ENCODE peak calls at places on chromosomes 6 and 20, in nine cellular contexts. One of them, this sample, is unnamed.

GRCh38 chr6:47075168-47075567 is 33.0 kb upstream of the ADGRF1 start:
- DNase-seq in tibial nerve: no peak
- DNase-seq in adrenal gland: no peak
- DNase-seq in lower leg skin: no peak
- DNase-seq in heart left ventricle: no peak
- DNase-seq in uterus: no peak
- DNase-seq in body of pancreas: no peak
- DNase-seq in breast epithelium: no peak
- DNase-seq in ovary: no peak
- DNase-seq in this sample: no peak

GRCh38 chr6:159833556-159833955 is 33.5 kb downstream of the PNLDC1 start:
- DNase-seq in adrenal gland: no peak
- DNase-seq in tibial nerve: no peak
- DNase-seq in uterus: no peak
- DNase-seq in lower leg skin: no peak
- DNase-seq in ovary: no peak
- DNase-seq in heart left ventricle: no peak
- DNase-seq in body of pancreas: no peak
- DNase-seq in breast epithelium: no peak
- DNase-seq in this sample: no peak

GRCh38 chr20:1964061-1964460 is 29.8 kb downstream of the PDYN start:
- DNase-seq in adrenal gland: peak; percentile 20
- DNase-seq in breast epithelium: no peak
- DNase-seq in tibial nerve: no peak
- DNase-seq in body of pancreas: no peak
- DNase-seq in lower leg skin: peak; percentile 7
- DNase-seq in uterus: no peak
- DNase-seq in heart left ventricle: no peak
- DNase-seq in ovary: no peak
- DNase-seq in this sample: no peak

GRCh38 chr6:41713161-41713649 is 22.2 kb downstream of the TFEB start:
- DNase-seq in breast epithelium: peak; percentile 85
- DNase-seq in body of pancreas: peak; percentile 79
- DNase-seq in heart left ventricle: peak; percentile 72
- DNase-seq in adrenal gland: peak; percentile 80
- DNase-seq in lower leg skin: no peak
- DNase-seq in tibial nerve: no peak
- DNase-seq in ovary: no peak
- DNase-seq in uterus: peak; percentile 51
- DNase-seq in this sample: peak; percentile 95

GRCh38 chr20:62059926-62060630 is 5.6 kb downstream of the TAF4 start:
- DNase-seq in adrenal gland: peak; percentile 35
- DNase-seq in tibial nerve: no peak
- DNase-seq in heart left ventricle: no peak
- DNase-seq in breast epithelium: no peak
- DNase-seq in uterus: no peak
- DNase-seq in ovary: no peak
- DNase-seq in lower leg skin: no peak
- DNase-seq in body of pancreas: no peak
- DNase-seq in this sample: no peak

GRCh38 chr6:164286021-164286420 is 871.5 kb downstream of the QKI start:
- DNase-seq in heart left ventricle: no peak
- DNase-seq in body of pancreas: no peak
- DNase-seq in ovary: no peak
- DNase-seq in tibial nerve: no peak
- DNase-seq in adrenal gland: no peak
- DNase-seq in lower leg skin: no peak
- DNase-seq in uterus: no peak
- DNase-seq in breast epithelium: no peak
- DNase-seq in this sample: no peak

GRCh38 chr6:46799657-46800056 is 6.5 kb downstream of the MEP1A start:
- DNase-seq in uterus: no peak
- DNase-seq in ovary: no peak
- DNase-seq in breast epithelium: no peak
- DNase-seq in adrenal gland: no peak
- DNase-seq in tibial nerve: no peak
- DNase-seq in lower leg skin: no peak
- DNase-seq in body of pancreas: no peak
- DNase-seq in heart left ventricle: no peak
- DNase-seq in this sample: no peak

GRCh38 chr6:34095136-34095505 is 50.8 kb downstream of the GRM4 start:
- DNase-seq in adrenal gland: no peak
- DNase-seq in ovary: no peak
- DNase-seq in tibial nerve: no peak
- DNase-seq in body of pancreas: no peak
- DNase-seq in uterus: no peak
- DNase-seq in breast epithelium: no peak
- DNase-seq in heart left ventricle: no peak
- DNase-seq in lower leg skin: no peak
- DNase-seq in this sample: no peak

GRCh38 chr6:24930386-24930785 is 5.4 kb downstream of the RIPOR2 start:
- DNase-seq in lower leg skin: no peak
- DNase-seq in ovary: no peak
- DNase-seq in heart left ventricle: peak; percentile 47
- DNase-seq in tibial nerve: no peak
- DNase-seq in breast epithelium: no peak
- DNase-seq in uterus: peak; percentile 26
- DNase-seq in body of pancreas: no peak
- DNase-seq in adrenal gland: no peak
- DNase-seq in this sample: no peak

DNA sequence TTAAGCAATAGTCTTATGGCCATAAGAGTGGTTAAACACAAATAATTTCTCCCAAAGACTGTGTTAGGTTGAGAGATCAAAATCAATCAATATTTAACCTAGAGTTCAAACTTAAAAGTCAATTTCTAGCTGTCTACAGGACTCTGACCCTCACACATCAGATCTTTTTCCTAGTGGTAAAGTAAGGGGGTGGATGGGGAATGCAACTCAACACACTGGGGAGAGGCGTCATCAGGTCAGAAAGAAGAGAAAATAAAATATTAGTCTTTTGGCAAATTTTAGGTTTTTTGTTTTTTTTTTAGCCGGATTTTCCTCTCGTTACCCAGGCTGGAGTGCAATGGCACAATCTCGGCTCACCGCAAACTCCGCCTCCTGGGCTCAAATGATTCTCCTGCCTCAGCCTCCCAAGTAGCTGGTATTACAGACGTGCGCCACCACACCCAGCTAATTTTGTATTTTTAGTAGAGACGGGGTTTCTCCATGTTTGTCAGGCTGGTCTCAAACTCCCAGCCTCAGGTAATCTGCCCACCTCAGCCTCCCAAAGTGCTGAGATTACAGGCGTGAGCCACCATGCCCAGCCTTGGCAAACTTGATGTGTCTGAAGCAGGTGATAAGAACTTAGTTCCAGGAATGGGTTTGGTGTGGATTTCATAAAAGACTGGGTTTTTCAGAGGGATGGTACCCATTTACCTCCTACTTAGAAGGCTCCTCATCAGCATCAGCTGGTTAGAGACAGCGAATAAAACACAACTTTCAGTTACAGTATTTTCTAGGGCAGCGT is 65.9 kb downstream of the MKKS start:
- DNase-seq in body of pancreas: no peak
- DNase-seq in heart left ventricle: no peak
- DNase-seq in uterus: no peak
- DNase-seq in lower leg skin: no peak
- DNase-seq in ovary: no peak
- DNase-seq in breast epithelium: no peak
- DNase-seq in tibial nerve: no peak
- DNase-seq in adrenal gland: no peak
- DNase-seq in this sample: no peak
- TF ChIP-seq POLR2A in body of pancreas: no peak
- TF ChIP-seq POLR2A in heart left ventricle: no peak
- TF ChIP-seq POLR2A in uterus: no peak
- TF ChIP-seq POLR2A in lower leg skin: no peak
- TF ChIP-seq POLR2A in ovary: no peak
- TF ChIP-seq POLR2A in breast epithelium: no peak
- TF ChIP-seq POLR2A in tibial nerve: no peak
- TF ChIP-seq POLR2A in adrenal gland: no peak
- TF ChIP-seq POLR2A in this sample: no peak

GRCh38 chr6:26159417-26160273 is 72.4 kb downstream of the HFE start:
- DNase-seq in ovary: no peak
- DNase-seq in body of pancreas: no peak
- DNase-seq in uterus: no peak
- DNase-seq in lower leg skin: no peak
- DNase-seq in heart left ventricle: no peak
- DNase-seq in adrenal gland: no peak
- DNase-seq in tibial nerve: no peak
- DNase-seq in breast epithelium: no peak
- DNase-seq in this sample: no peak
- TF ChIP-seq POLR2A in ovary: no peak
- TF ChIP-seq POLR2A in body of pancreas: peak; percentile 12
- TF ChIP-seq POLR2A in uterus: no peak
- TF ChIP-seq POLR2A in lower leg skin: no peak
- TF ChIP-seq POLR2A in heart left ventricle: no peak
- TF ChIP-seq POLR2A in adrenal gland: peak; percentile 15
- TF ChIP-seq POLR2A in tibial nerve: no peak
- TF ChIP-seq POLR2A in breast epithelium: no peak
- TF ChIP-seq POLR2A in this sample: peak; percentile 28

DNA sequence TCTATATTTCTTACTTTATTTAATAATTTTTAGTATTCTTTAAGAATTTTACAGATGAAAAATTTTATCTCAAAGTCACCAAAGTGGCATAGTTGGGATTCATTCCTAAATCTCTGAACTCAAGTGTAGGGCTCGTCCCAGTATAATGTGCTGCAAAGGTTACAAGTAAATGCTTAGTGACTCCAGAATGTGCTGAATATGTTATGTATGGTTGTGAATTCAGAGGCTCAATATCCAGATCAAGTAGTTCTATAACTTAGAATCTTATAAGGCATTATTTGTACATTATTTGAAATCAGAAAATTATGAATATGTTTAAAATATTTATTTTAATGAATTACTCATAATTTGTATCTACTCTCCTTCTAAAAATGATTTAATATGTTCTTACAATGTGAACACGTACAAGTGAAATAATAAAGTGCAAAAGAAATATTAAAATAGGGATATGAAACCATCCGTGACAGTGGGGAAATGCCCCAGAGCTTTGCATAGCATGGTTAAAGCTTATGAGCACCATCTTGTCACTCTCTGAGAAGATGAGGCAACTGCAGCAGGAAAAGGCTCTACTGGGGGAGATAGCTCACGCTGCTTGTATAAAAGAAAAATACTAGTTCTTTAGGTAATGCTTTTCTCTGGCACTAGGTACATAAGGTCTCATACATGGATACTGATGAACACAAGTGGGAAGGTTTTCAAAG is 259.0 kb downstream of the FOXC1 start:
- DNase-seq in adrenal gland: no peak
- DNase-seq in ovary: no peak
- DNase-seq in uterus: no peak
- DNase-seq in breast epithelium: no peak
- DNase-seq in lower leg skin: no peak
- DNase-seq in tibial nerve: no peak
- DNase-seq in body of pancreas: no peak
- DNase-seq in heart left ventricle: no peak
- DNase-seq in this sample: no peak
- TF ChIP-seq POLR2A in adrenal gland: no peak
- TF ChIP-seq POLR2A in ovary: no peak
- TF ChIP-seq POLR2A in uterus: no peak
- TF ChIP-seq POLR2A in breast epithelium: no peak
- TF ChIP-seq POLR2A in lower leg skin: no peak
- TF ChIP-seq POLR2A in tibial nerve: no peak
- TF ChIP-seq POLR2A in body of pancreas: no peak
- TF ChIP-seq POLR2A in heart left ventricle: no peak
- TF ChIP-seq POLR2A in this sample: no peak

GRCh38 chr6:113684382-113684901 is 172.7 kb upstream of the MARCKS start:
- DNase-seq in adrenal gland: no peak
- DNase-seq in lower leg skin: no peak
- DNase-seq in breast epithelium: peak; percentile 46
- DNase-seq in tibial nerve: no peak
- DNase-seq in ovary: no peak
- DNase-seq in uterus: no peak
- DNase-seq in body of pancreas: no peak
- DNase-seq in heart left ventricle: no peak
- DNase-seq in this sample: no peak
- TF ChIP-seq POLR2A in adrenal gland: no peak
- TF ChIP-seq POLR2A in lower leg skin: no peak
- TF ChIP-seq POLR2A in breast epithelium: no peak
- TF ChIP-seq POLR2A in tibial nerve: no peak
- TF ChIP-seq POLR2A in ovary: no peak
- TF ChIP-seq POLR2A in uterus: no peak
- TF ChIP-seq POLR2A in body of pancreas: no peak
- TF ChIP-seq POLR2A in heart left ventricle: no peak
- TF ChIP-seq POLR2A in this sample: no peak

GRCh38 chr6:16322666-16323312 is 84.4 kb downstream of the GMPR start:
- DNase-seq in breast epithelium: no peak
- DNase-seq in uterus: peak; percentile 65
- DNase-seq in tibial nerve: peak; percentile 33
- DNase-seq in body of pancreas: peak; percentile 44
- DNase-seq in heart left ventricle: peak; percentile 77
- DNase-seq in adrenal gland: peak; percentile 91
- DNase-seq in lower leg skin: peak; percentile 45
- DNase-seq in ovary: no peak
- DNase-seq in this sample: peak; percentile 60
- TF ChIP-seq POLR2A in breast epithelium: no peak
- TF ChIP-seq POLR2A in uterus: peak; percentile 38
- TF ChIP-seq POLR2A in tibial nerve: no peak
- TF ChIP-seq POLR2A in body of pancreas: no peak
- TF ChIP-seq POLR2A in heart left ventricle: peak; percentile 22
- TF ChIP-seq POLR2A in adrenal gland: no peak
- TF ChIP-seq POLR2A in lower leg skin: no peak
- TF ChIP-seq POLR2A in ovary: no peak
- TF ChIP-seq POLR2A in this sample: no peak

DNA sequence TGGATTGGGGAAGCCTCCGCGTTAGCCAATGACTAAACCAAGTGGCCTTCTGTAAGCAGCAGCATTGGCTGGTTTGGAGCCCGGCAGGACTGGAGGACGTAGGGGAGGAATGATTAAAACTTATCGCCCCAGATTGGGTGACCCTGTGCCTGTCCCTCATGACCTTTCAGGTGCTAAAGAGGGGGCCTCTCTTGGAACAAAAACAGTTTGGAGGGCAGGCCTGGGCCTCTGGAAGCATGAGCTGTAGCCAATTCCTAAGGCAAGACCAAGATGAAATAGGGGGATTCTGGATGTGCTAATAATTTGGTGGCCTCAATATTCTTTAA is 1.4 kb downstream of the GMPR start:
- DNase-seq in uterus: no peak
- DNase-seq in adrenal gland: peak; percentile 90
- DNase-seq in lower leg skin: no peak
- DNase-seq in ovary: no peak
- DNase-seq in heart left ventricle: no peak
- DNase-seq in breast epithelium: no peak
- DNase-seq in body of pancreas: no peak
- DNase-seq in tibial nerve: no peak
- DNase-seq in this sample: no peak
- TF ChIP-seq POLR2A in uterus: no peak
- TF ChIP-seq POLR2A in adrenal gland: no peak
- TF ChIP-seq POLR2A in lower leg skin: no peak
- TF ChIP-seq POLR2A in ovary: no peak
- TF ChIP-seq POLR2A in heart left ventricle: no peak
- TF ChIP-seq POLR2A in breast epithelium: no peak
- TF ChIP-seq POLR2A in body of pancreas: no peak
- TF ChIP-seq POLR2A in tibial nerve: no peak
- TF ChIP-seq POLR2A in this sample: no peak

This sample was measured in H54.